ENCODE peak calls at places on chromosomes 2 and 18, in four cellular contexts. H is breast epithelium, R is IMR-90, X is heart left ventricle. Q is an unnamed sample. For H3K4me1, the result is how much of the 10 kb centered on the place peaks cover.

GRCh38 chr2:3169106-3169870 is 208.3 kb downstream of the EIPR1 start:
- DNase-seq in H (no peak), R (peak), X (no peak), Q (no peak)

GRCh38 chr2:233422050-233422639 is 67.9 kb downstream of the DGKD start:
- DNase-seq in H (no peak), R (no peak), X (no peak), Q (peak)

GRCh38 chr2:220077488-220077887 is 450.1 kb downstream of the SLC4A3 start:
- DNase-seq in H (no peak), R (peak), X (no peak), Q (no peak)

GRCh38 chr2:42550870-42551269 is 17.6 kb upstream of the MTA3 start:
- DNase-seq in H (no peak), R (no peak), X (no peak), Q (no peak)

GRCh38 chr18:31643003-31643402 is 41.4 kb downstream of the B4GALT6 start:
- DNase-seq in H (no peak), R (peak), X (no peak), Q (no peak)

GRCh38 chr2:161250864-161251436 is 57.3 kb upstream of the PSMD14 start:
- DNase-seq in H (no peak), R (peak), X (no peak), Q (no peak)

GRCh38 chr2:205700331-205701132 is 18.2 kb downstream of the NRP2 start:
- DNase-seq in H (no peak), R (peak), X (no peak), Q (peak)

GRCh38 chr2:236969075-236969474 is 116.6 kb upstream of the COPS8 start:
- DNase-seq in H (no peak), R (no peak), X (no peak), Q (no peak)

GRCh38 chr18:48328473-48329205 is 80.5 kb downstream of the ZBTB7C start:
- DNase-seq in H (no peak), R (peak), X (no peak), Q (no peak)

GRCh38 chr2:234366891-234367290 is 130.0 kb downstream of the ARL4C start:
- DNase-seq in H (no peak), R (peak), X (no peak), Q (no peak)

GRCh38 chr2:120293991-120294329 is 41.3 kb downstream of the RALB start:
- DNase-seq in H (no peak), R (no peak), X (no peak), Q (no peak)

GRCh38 chr18:13448028-13448795 is 229.7 kb downstream of the LDLRAD4 start:
- DNase-seq in H (no peak), R (no peak), X (no peak), Q (no peak)

GRCh38 chr2:108534577-108535379 is 508 bp downstream of the LIMS1 start:
- DNase-seq in H (peak), R (no peak), X (peak), Q (peak)

GRCh38 chr2:225113356-225114015 is 71.2 kb upstream of the DOCK10 start:
- DNase-seq in H (no peak), R (no peak), X (no peak), Q (no peak)

GRCh38 chr18:3027301-3027700 is 14.4 kb upstream of the LPIN2 start:
- DNase-seq in H (no peak), R (no peak), X (no peak), Q (no peak)

GRCh38 chr2:127537142-127537541 is 1.7 kb downstream of the MYO7B start:
- DNase-seq in H (no peak), R (no peak), X (no peak), Q (no peak)

GRCh38 chr18:30684825-30685481 is 357.6 kb downstream of the DSC3 start:
- DNase-seq in H (no peak), R (no peak), X (no peak), Q (no peak)

GRCh38 chr2:99436874-99437273 is 52.9 kb downstream of the REV1 start:
- DNase-seq in H (no peak), R (no peak), X (no peak), Q (no peak)

GRCh38 chr2:25714740-25715139 is 41.4 kb upstream of the DTNB start:
- DNase-seq in H (no peak), R (peak), X (no peak), Q (no peak)

GRCh38 chr2:166375205-166375735 is 474 bp downstream of the SCN9A start:
- DNase-seq in H (no peak), R (peak), X (no peak), Q (peak)

GRCh38 chr2:178485356-178485755 is 5.1 kb downstream of the PLEKHA3 start:
- DNase-seq in H (no peak), R (no peak), X (no peak), Q (no peak)

GRCh38 chr2:149441255-149441654 is 110.9 kb downstream of the LYPD6 start:
- DNase-seq in H (no peak), R (no peak), X (no peak), Q (no peak)

GRCh38 chr18:48872234-48873145 is 78.3 kb downstream of the SMAD7 start:
- DNase-seq in H (no peak), R (peak), X (no peak), Q (no peak)

GRCh38 chr2:148253716-148254115 is 232.8 kb downstream of the MBD5 start:
- DNase-seq in H (no peak), R (peak), X (no peak), Q (no peak)

GRCh38 chr2:49753344-49753930 is 599.1 kb upstream of the FSHR start:
- DNase-seq in H (no peak), R (no peak), X (no peak), Q (no peak)

GRCh38 chr18:9868857-9869712 is 16.7 kb upstream of the TXNDC2 start:
- DNase-seq in H (no peak), R (no peak), X (no peak), Q (no peak)

GRCh38 chr2:231167745-231168459 is 30.5 kb upstream of the ARMC9 start:
- DNase-seq in H (no peak), R (peak), X (no peak), Q (no peak)

GRCh38 chr2:174931724-174932123 is 73.5 kb downstream of the CHN1 start:
- DNase-seq in H (no peak), R (peak), X (no peak), Q (no peak)

GRCh38 chr2:151241224-151241623 is 20.4 kb downstream of the RBM43 start:
- DNase-seq in H (no peak), R (peak), X (no peak), Q (no peak)

GRCh38 chr18:6729247-6730091 is at the start of gene ARHGAP28:
- DNase-seq in H (peak), R (peak), X (peak), Q (peak)

GRCh38 chr2:233779722-233780121 is 1.6 kb downstream of the MROH2A start:
- DNase-seq in H (no peak), R (no peak), X (no peak), Q (no peak)

GRCh38 chr2:191601060-191601459 is 76.9 kb upstream of the NABP1 start:
- DNase-seq in H (no peak), R (no peak), X (no peak), Q (no peak)

GRCh38 chr2:121008978-121009377 is 273.3 kb downstream of the GLI2 start:
- DNase-seq in H (no peak), R (no peak), X (no peak), Q (peak)

GRCh38 chr18:31105733-31106132 is 3.5 kb upstream of the DSC2 start:
- DNase-seq in H (no peak), R (no peak), X (no peak), Q (no peak)

GRCh38 chr2:203535784-203536590 is 886 bp upstream of the RAPH1 start:
- DNase-seq in H (no peak), R (peak), X (no peak), Q (no peak)

GRCh38 chr2:84970266-84970955 is 550 bp upstream of the KCMF1 start:
- DNase-seq in H (peak), R (peak), X (peak), Q (peak)
- TF ChIP-seq POLR2A in H (no peak), R (peak), X (peak), Q (no peak)

DNA sequence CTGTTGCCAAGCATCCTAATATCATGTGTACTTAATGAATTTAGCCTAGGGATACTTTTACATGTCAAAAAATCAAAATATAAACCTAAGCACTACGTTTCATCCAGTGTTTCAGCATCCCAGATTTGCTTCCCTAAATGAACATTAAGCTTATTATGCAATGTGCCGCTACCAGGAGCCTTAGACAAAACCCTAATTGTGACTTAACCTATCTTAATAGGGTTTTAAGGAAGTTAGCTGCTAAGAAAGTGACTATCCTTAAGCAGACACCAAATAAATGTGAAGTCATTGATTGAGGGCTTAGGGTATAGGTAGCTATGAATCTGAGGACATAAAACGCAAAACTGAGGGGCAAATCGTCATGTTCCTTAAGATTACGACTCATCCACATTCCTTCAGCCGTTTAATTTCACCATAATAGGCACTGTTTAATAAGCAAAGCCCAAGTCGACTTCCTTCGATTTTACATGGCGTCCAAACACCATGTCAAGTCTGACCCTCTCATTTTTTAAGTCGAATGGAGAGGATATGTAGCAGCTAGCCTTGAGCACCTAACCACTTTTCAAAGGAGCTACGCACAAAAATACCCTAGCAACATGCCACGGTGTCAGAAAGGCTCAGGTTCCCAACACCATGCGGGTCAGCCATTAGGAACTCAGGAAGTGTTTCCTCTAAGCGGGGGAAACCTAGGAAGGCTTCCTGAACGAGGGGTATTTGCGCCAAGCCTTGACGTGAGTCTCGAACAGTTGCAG is 1.1 kb downstream of the HDLBP start:
- DNase-seq in H (no peak), R (peak), X (no peak), Q (no peak)
- H3K4me1 ChIP-seq in H (under half), R (under half), X (under half), Q (under half)

DNA sequence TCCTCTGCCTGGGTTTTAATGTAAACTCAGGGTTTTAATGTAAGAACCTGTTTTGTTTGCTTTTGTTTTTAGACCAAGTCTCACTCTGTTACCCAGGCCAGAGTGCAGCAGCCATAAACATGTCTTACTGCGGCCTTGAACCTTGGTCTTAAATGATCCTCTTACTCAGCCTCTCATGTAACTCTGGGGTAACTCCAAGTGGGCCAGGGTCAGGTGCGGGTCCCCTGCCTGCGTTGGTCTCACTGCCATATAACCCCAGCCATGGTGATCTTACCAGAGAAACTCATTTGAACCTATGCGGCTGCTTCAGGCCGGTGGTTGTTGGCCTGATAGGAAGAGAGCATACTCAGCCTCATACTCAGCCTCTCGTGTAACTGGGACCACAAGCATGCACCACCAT is 89.3 kb downstream of the AGAP1 start:
- DNase-seq in H (no peak), R (no peak), X (no peak), Q (no peak)
- H3K27ac ChIP-seq in H (no peak), R (no peak), X (no peak), Q (no peak)

DNA sequence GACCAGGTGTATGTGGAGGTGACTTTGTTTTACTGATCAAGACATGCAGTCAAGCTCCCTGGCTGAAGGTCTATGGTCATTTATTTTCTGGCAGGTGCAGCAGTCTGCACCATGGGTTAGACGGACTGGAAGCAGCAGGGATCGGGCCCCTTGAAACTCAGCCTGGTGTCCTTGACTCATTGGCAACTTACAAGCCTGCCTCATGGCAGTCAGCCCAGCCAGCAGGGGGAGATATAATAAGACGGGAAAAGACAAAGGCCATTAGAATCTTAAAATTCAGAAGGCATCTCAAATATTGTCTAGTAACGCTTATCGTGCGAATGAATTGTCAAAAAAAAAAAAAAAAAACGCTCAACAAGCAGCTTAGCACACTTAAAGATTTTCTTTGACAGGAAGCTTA is 308.2 kb downstream of the EN1 start:
- DNase-seq in H (no peak), R (peak), X (no peak), Q (peak)
- TF ChIP-seq POLR2A in H (no peak), R (no peak), X (no peak), Q (no peak)

GRCh38 chr2:8977758-8978157 is 25.7 kb downstream of the MBOAT2 start:
- DNase-seq in H (no peak), R (no peak), X (no peak), Q (no peak)
- H3K4me1 ChIP-seq in H (under half), R (under half), X (under half), Q (under half)

GRCh38 chr18:63155910-63156773 is 163.4 kb downstream of the BCL2 start:
- DNase-seq in H (no peak), R (no peak), X (no peak), Q (no peak)

GRCh38 chr18:63152791-63153190 is 166.8 kb downstream of the BCL2 start:
- DNase-seq in H (no peak), R (no peak), X (no peak), Q (no peak)

GRCh38 chr18:63154350-63155152 is 165.0 kb downstream of the BCL2 start:
- DNase-seq in H (no peak), R (no peak), X (no peak), Q (no peak)

GRCh38 chr18:63157293-63158011 is 162.1 kb downstream of the BCL2 start:
- DNase-seq in H (no peak), R (no peak), X (no peak), Q (no peak)

DNA sequence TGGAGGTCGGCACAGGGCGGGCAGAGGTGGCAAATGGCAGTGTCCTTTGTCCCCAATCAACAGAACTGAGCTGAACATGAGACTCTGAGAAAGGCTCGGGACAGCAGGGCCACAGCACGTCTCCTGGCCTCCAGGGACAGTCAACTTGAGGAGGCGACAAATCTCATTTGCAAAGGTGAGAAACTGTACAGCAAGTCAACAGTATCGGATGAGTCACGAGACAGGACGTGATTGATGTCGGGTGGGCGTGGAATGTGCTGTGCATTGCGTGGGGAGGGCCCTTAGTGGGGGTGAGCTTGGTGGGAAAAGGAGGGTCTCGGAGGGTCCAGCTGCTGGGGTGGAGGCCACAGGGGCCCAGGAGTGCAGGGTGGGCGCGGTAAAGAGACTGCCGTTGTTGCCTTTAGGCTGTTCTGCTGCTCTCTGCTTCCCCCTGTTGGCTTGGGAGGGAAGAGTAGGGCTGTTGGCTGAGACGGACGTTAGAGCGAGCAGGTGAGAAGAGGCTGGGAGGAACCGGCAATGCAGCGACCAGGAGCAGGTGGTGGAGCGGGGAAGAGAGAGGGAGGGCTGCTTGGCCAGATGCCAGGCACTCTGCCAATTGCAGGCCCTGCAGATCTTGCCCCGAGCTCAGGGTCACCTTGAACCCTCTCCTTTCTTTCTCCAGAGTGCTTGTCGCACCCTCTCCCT is 164.3 kb downstream of the BCL2 start:
- DNase-seq in H (no peak), R (no peak), X (peak), Q (peak)
- H3K27ac ChIP-seq in H (peak), R (no peak), X (no peak), Q (no peak)

GRCh38 chr2:85501244-85501643 is 37.7 kb upstream of the MAT2A start:
- DNase-seq in H (no peak), R (no peak), X (no peak), Q (peak)
- TF ChIP-seq POLR2A in H (no peak), R (no peak), X (no peak), Q (no peak)

DNA sequence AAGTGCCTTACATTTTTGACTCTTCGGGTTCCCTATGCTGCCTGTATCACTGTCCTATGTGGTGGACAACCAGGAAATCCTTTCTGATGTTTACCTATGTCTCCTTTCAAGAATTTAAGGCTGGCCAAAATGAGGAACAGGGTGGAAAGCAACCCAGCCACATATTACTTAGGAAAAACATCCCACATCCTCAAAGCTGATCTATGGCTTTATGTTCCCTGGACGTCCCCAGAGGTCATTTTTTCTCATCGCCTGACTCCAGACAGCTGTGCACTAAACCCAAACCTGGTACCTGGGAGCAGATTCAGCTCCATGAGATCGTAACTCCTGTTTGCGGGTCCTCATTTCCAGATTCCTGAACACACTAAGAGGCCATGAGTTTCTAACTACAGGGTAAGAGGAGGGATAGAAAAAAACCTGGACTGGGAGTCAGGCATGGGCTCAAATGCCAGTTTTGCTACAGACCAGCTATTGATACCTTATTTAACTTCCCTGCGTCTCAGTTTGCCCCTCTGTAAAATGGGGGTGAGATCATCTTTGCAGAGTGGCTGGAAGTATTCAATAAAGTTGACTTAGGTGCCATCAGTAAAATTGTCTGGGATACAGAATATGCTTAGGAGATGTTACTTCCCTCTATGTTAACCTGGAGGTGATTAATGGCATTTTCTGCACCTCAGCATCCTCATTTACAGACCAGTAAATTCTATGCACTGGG is 70.8 kb downstream of the TNS1 start:
- DNase-seq in H (no peak), R (no peak), X (no peak), Q (no peak)
- H3K4me1 ChIP-seq in H (under half), R (half or more), X (half or more), Q (half or more)